ENCODE peak calls at places on chromosomes 2 and 18, in seven cellular contexts. G, R, O, I, M, Z and A are unnamed samples.

GRCh38 chr18:28529644-28530043 is 352.7 kb upstream of the CDH2 start:
- DNase-seq in G (no peak), R (no peak), O (no peak), I (no peak), M (no peak), Z (no peak), A (no peak)

GRCh38 chr18:75168654-75169053 is 40.3 kb downstream of the PTGR3 start:
- DNase-seq in G (no peak), R (no peak), O (no peak), I (no peak), M (no peak), Z (no peak), A (no peak)

GRCh38 chr18:75926811-75927210 is 499.3 kb upstream of the SMIM21 start:
- DNase-seq in G (no peak), R (no peak), O (no peak), I (peak; percentile 40), M (no peak), Z (no peak), A (no peak)

GRCh38 chr2:46303822-46304221 is 6.6 kb downstream of the EPAS1 start:
- DNase-seq in G (no peak), R (no peak), O (no peak), I (peak; percentile 59), M (no peak), Z (peak; percentile 20), A (no peak)

GRCh38 chr2:112187805-112188596 is 49.8 kb downstream of the FBLN7 start:
- DNase-seq in G (no peak), R (no peak), O (peak; percentile 81), I (peak; percentile 71), M (no peak), Z (no peak), A (no peak)

GRCh38 chr2:206410714-206411113 is 32.6 kb upstream of the ADAM23 start:
- DNase-seq in G (no peak), R (no peak), O (no peak), I (no peak), M (no peak), Z (no peak), A (no peak)

GRCh38 chr18:58991127-58991798 is 126.6 kb downstream of the ZNF532 start:
- DNase-seq in G (no peak), R (no peak), O (no peak), I (peak; percentile 65), M (no peak), Z (no peak), A (no peak)

GRCh38 chr2:222903234-222904220 is 42.7 kb downstream of the ACSL3 start:
- DNase-seq in G (peak; percentile 68), R (no peak), O (peak; percentile 9), I (peak; percentile 64), M (no peak), Z (no peak), A (peak; percentile 48)

GRCh38 chr2:1804865-1805264 is 60.5 kb upstream of the PXDN start:
- DNase-seq in G (no peak), R (no peak), O (no peak), I (no peak), M (no peak), Z (no peak), A (no peak)

GRCh38 chr18:44589709-44590108 is 91.0 kb upstream of the SETBP1 start:
- DNase-seq in G (peak; percentile 17), R (no peak), O (no peak), I (peak; percentile 75), M (no peak), Z (no peak), A (peak; percentile 60)

GRCh38 chr2:132538331-132538855 is 121.8 kb downstream of the GPR39 start:
- DNase-seq in G (no peak), R (no peak), O (no peak), I (no peak), M (no peak), Z (peak; percentile 46), A (no peak)

GRCh38 chr2:62305421-62306176 is 109.7 kb downstream of the B3GNT2 start:
- DNase-seq in G (peak; percentile 20), R (no peak), O (no peak), I (no peak), M (no peak), Z (peak; percentile 66), A (peak; percentile 60)

GRCh38 chr18:56028514-56028913 is 440.5 kb upstream of the TCF4 start:
- DNase-seq in G (peak; percentile 7), R (no peak), O (no peak), I (peak; percentile 92), M (no peak), Z (no peak), A (no peak)

GRCh38 chr2:129129087-129129486 is 810.4 kb upstream of the HS6ST1 start:
- DNase-seq in G (no peak), R (no peak), O (no peak), I (no peak), M (no peak), Z (no peak), A (no peak)

GRCh38 chr2:101820519-101820918 is 123.0 kb downstream of the MAP4K4 start:
- DNase-seq in G (peak; percentile 63), R (no peak), O (no peak), I (peak; percentile 52), M (no peak), Z (no peak), A (no peak)

GRCh38 chr2:38997784-38998183 is 108.1 kb downstream of the ARHGEF33 start:
- DNase-seq in G (peak; percentile 9), R (no peak), O (no peak), I (peak; percentile 91), M (peak; percentile 88), Z (no peak), A (no peak)

GRCh38 chr2:19140463-19141208 is 217.8 kb downstream of the OSR1 start:
- DNase-seq in G (peak; percentile 76), R (peak; percentile 89), O (no peak), I (peak; percentile 99), M (peak; percentile 80), Z (peak; percentile 54), A (peak; percentile 83)

GRCh38 chr2:178404380-178404767 is 46.6 kb downstream of the PRKRA start:
- DNase-seq in G (no peak), R (peak; percentile 55), O (no peak), I (peak; percentile 84), M (peak; percentile 69), Z (no peak), A (no peak)

GRCh38 chr2:52335727-52336126 is 1303.8 kb upstream of the NRXN1 start:
- DNase-seq in G (no peak), R (no peak), O (no peak), I (peak; percentile 16), M (no peak), Z (peak; percentile 74), A (no peak)

GRCh38 chr2:85854897-85855296 is 33.9 kb downstream of the ST3GAL5 start:
- DNase-seq in G (no peak), R (no peak), O (no peak), I (no peak), M (no peak), Z (no peak), A (no peak)

DNA sequence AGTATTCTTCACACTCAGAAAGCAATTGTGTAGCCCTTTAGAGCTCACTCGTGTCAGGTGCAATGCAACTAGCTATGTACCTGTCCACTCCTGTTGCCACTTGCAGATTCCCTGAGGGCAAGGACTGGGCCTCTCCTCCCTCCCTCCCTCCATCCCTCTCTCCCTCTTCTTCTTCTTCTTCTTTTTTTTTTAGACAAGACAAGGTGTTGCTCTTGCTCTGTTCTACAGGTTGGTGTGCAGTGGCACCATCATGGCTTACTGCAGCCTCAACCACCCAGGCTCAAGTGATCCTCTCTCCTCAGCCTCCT is 119.7 kb downstream of the ACKR3 start:
- DNase-seq in G (no peak), R (no peak), O (no peak), I (no peak), M (no peak), Z (no peak), A (no peak)
- H3K27me3 ChIP-seq in G (no peaks in the 10 kb centered on the region), R (no peaks in the 10 kb centered on the region), O (no peaks in the 10 kb centered on the region), I (no peaks in the 10 kb centered on the region), M (no peaks in the 10 kb centered on the region), Z (no peaks in the 10 kb centered on the region), A (peaks cover 34% of the 10 kb centered on the region)

DNA sequence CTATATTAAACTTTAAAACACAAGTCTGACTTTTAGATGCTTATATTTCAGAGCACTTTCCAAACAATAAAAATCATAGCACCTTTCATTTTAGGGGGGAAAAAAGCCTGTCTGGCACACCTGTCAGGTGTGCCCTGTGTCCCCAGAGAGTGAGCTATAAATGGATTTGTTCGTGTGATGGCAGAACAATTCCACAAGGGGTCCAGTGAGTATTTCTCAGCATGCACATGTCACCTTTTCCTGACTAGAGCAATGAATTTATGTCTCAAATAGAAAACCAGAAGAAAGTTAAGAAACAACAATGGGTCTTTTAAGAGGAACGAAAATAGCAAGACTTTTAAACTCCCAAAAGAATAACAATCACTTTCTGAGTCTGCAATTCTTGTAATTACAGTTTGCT is 55.9 kb downstream of the ACVR1C start:
- DNase-seq in G (no peak), R (no peak), O (no peak), I (peak; percentile 43), M (no peak), Z (no peak), A (no peak)
- TF ChIP-seq CTCF in G (no peak), R (peak; percentile 41), O (peak; percentile 43), I (peak; percentile 60), M (no peak), Z (peak; percentile 62), A (peak; percentile 42)

GRCh38 chr2:65371094-65371474 is 61.3 kb downstream of the SPRED2 start:
- DNase-seq in G (no peak), R (no peak), O (no peak), I (no peak), M (no peak), Z (no peak), A (no peak)

GRCh38 chr2:65368464-65368863 is 63.9 kb downstream of the SPRED2 start:
- DNase-seq in G (no peak), R (no peak), O (no peak), I (no peak), M (no peak), Z (no peak), A (no peak)

GRCh38 chr2:65369980-65370379 is 62.4 kb downstream of the SPRED2 start:
- DNase-seq in G (no peak), R (no peak), O (no peak), I (no peak), M (no peak), Z (no peak), A (no peak)

GRCh38 chr2:65369574-65369973 is 62.8 kb downstream of the SPRED2 start:
- DNase-seq in G (no peak), R (no peak), O (no peak), I (no peak), M (no peak), Z (peak; percentile 23), A (no peak)

DNA sequence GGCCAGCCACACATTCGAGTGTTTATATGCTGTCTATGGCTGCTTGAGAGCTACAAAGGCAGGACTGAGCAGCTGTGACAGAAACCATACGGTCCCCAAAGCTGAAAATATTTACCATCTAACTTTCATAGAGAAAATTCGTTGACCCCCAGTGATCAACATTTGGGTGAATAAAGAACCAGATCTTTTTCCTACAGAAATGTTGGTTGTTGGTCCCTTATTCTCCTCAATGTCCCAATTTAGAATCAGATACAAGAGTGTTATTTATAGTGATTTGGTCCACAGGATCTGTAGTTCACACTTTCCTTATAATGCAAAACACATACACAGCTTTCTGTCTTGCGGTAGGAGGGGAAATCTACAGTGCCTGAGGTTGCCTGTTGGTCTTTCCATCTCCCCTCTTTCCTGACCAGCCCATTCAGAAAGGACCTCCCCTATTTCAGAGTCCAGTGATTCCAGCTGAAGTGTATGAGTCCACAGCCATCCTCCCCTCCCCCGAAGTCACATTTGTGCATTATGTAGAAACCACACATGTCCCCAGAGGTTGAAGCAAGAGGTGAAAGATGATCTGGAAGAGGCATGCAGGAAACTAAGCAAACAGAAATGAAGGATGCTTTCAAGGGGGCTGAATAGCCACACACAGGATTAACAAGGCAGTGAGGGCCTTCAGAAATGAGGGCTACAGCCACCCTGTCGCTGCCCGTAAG is 61.9 kb downstream of the SPRED2 start:
- DNase-seq in G (no peak), R (no peak), O (no peak), I (peak; percentile 25), M (no peak), Z (peak; percentile 44), A (no peak)
- H3K27ac ChIP-seq in G (no peak overlapping the region), R (peak overlapping the region; percentile 68), O (no peak overlapping the region), I (no peak overlapping the region), M (no peak overlapping the region), Z (no peak overlapping the region), A (no peak overlapping the region)

GRCh38 chr2:218834685-218835084 is 3.1 kb upstream of the PRKAG3 start:
- DNase-seq in G (no peak), R (no peak), O (no peak), I (peak; percentile 39), M (no peak), Z (no peak), A (peak; percentile 69)
- H3K27me3 ChIP-seq in G (peaks cover 9% of the 10 kb centered on the region), R (peaks cover 2% of the 10 kb centered on the region), O (peaks cover 62% of the 10 kb centered on the region), I (no peaks in the 10 kb centered on the region), M (peaks cover 33% of the 10 kb centered on the region), Z (no peaks in the 10 kb centered on the region), A (no peaks in the 10 kb centered on the region)